ENCODE peak calls at places on chromosomes 13 and 19, in nine cellular contexts. One of them, this sample, is unnamed.

GRCh38 chr19:34794289-34794960 is 21.4 kb upstream of the ZNF599 start:
- DNase-seq in tibial nerve: no peak
- DNase-seq in NT2/D1: no peak
- DNase-seq in LNCaP clone FGC: no peak
- DNase-seq in EL: no peak
- DNase-seq in activated CD4-positive, alpha-beta T cell treated with anti-CD3 and anti-CD28 coated beads, Interleukin-2, amount 50 U/mL, for 24 hours: no peak
- DNase-seq in neural progenitor cell: no peak
- DNase-seq in mesendoderm: no peak
- DNase-seq in AG04450: no peak
- DNase-seq in this sample: no peak

GRCh38 chr13:110394371-110394841 is 87.3 kb downstream of the COL4A2 start:
- DNase-seq in tibial nerve: no peak
- DNase-seq in NT2/D1: no peak
- DNase-seq in LNCaP clone FGC: no peak
- DNase-seq in EL: peak; percentile 71
- DNase-seq in activated CD4-positive, alpha-beta T cell treated with anti-CD3 and anti-CD28 coated beads, Interleukin-2, amount 50 U/mL, for 24 hours: no peak
- DNase-seq in neural progenitor cell: no peak
- DNase-seq in mesendoderm: no peak
- DNase-seq in AG04450: no peak
- DNase-seq in this sample: no peak

GRCh38 chr13:90834700-90835099 is 512.8 kb upstream of the MIR17HG start:
- DNase-seq in tibial nerve: no peak
- DNase-seq in NT2/D1: no peak
- DNase-seq in LNCaP clone FGC: no peak
- DNase-seq in EL: no peak
- DNase-seq in activated CD4-positive, alpha-beta T cell treated with anti-CD3 and anti-CD28 coated beads, Interleukin-2, amount 50 U/mL, for 24 hours: no peak
- DNase-seq in neural progenitor cell: no peak
- DNase-seq in mesendoderm: no peak
- DNase-seq in AG04450: no peak
- DNase-seq in this sample: no peak

GRCh38 chr19:9945319-9945966 is 9.1 kb upstream of the OLFM2 start:
- DNase-seq in tibial nerve: peak; percentile 91
- DNase-seq in NT2/D1: peak; percentile 50
- DNase-seq in LNCaP clone FGC: no peak
- DNase-seq in EL: peak; percentile 99
- DNase-seq in activated CD4-positive, alpha-beta T cell treated with anti-CD3 and anti-CD28 coated beads, Interleukin-2, amount 50 U/mL, for 24 hours: no peak
- DNase-seq in neural progenitor cell: peak; percentile 31
- DNase-seq in mesendoderm: peak; percentile 51
- DNase-seq in AG04450: peak; percentile 97
- DNase-seq in this sample: peak; percentile 99

GRCh38 chr19:29467824-29468401 is 57.9 kb upstream of the VSTM2B start:
- DNase-seq in tibial nerve: no peak
- DNase-seq in NT2/D1: peak; percentile 16
- DNase-seq in LNCaP clone FGC: peak; percentile 45
- DNase-seq in EL: peak; percentile 26
- DNase-seq in activated CD4-positive, alpha-beta T cell treated with anti-CD3 and anti-CD28 coated beads, Interleukin-2, amount 50 U/mL, for 24 hours: no peak
- DNase-seq in neural progenitor cell: peak; percentile 56
- DNase-seq in mesendoderm: peak; percentile 71
- DNase-seq in AG04450: no peak
- DNase-seq in this sample: peak; percentile 30

GRCh38 chr13:33146843-33147611 is 130.8 kb downstream of the KL start:
- DNase-seq in tibial nerve: no peak
- DNase-seq in NT2/D1: no peak
- DNase-seq in LNCaP clone FGC: no peak
- DNase-seq in EL: no peak
- DNase-seq in activated CD4-positive, alpha-beta T cell treated with anti-CD3 and anti-CD28 coated beads, Interleukin-2, amount 50 U/mL, for 24 hours: no peak
- DNase-seq in neural progenitor cell: no peak
- DNase-seq in mesendoderm: no peak
- DNase-seq in AG04450: no peak
- DNase-seq in this sample: no peak

GRCh38 chr13:71864981-71865857 is 1.8 kb downstream of the DACH1 start:
- DNase-seq in tibial nerve: no peak
- DNase-seq in NT2/D1: no peak
- DNase-seq in LNCaP clone FGC: no peak
- DNase-seq in EL: no peak
- DNase-seq in activated CD4-positive, alpha-beta T cell treated with anti-CD3 and anti-CD28 coated beads, Interleukin-2, amount 50 U/mL, for 24 hours: no peak
- DNase-seq in neural progenitor cell: peak; percentile 68
- DNase-seq in mesendoderm: peak; percentile 12
- DNase-seq in AG04450: no peak
- DNase-seq in this sample: no peak

GRCh38 chr13:111844222-111844671 is 222.7 kb upstream of the SOX1 start:
- DNase-seq in tibial nerve: no peak
- DNase-seq in NT2/D1: no peak
- DNase-seq in LNCaP clone FGC: no peak
- DNase-seq in EL: no peak
- DNase-seq in activated CD4-positive, alpha-beta T cell treated with anti-CD3 and anti-CD28 coated beads, Interleukin-2, amount 50 U/mL, for 24 hours: no peak
- DNase-seq in neural progenitor cell: no peak
- DNase-seq in mesendoderm: no peak
- DNase-seq in AG04450: no peak
- DNase-seq in this sample: no peak

GRCh38 chr13:100433475-100433874 is 155.1 kb downstream of the GGACT start:
- DNase-seq in tibial nerve: no peak
- DNase-seq in NT2/D1: no peak
- DNase-seq in LNCaP clone FGC: no peak
- DNase-seq in EL: no peak
- DNase-seq in activated CD4-positive, alpha-beta T cell treated with anti-CD3 and anti-CD28 coated beads, Interleukin-2, amount 50 U/mL, for 24 hours: no peak
- DNase-seq in neural progenitor cell: no peak
- DNase-seq in mesendoderm: no peak
- DNase-seq in AG04450: no peak
- DNase-seq in this sample: no peak

GRCh38 chr13:58313219-58313618 is 681.7 kb downstream of the PCDH17 start:
- DNase-seq in tibial nerve: no peak
- DNase-seq in NT2/D1: no peak
- DNase-seq in LNCaP clone FGC: no peak
- DNase-seq in EL: no peak
- DNase-seq in activated CD4-positive, alpha-beta T cell treated with anti-CD3 and anti-CD28 coated beads, Interleukin-2, amount 50 U/mL, for 24 hours: no peak
- DNase-seq in neural progenitor cell: no peak
- DNase-seq in mesendoderm: no peak
- DNase-seq in AG04450: no peak
- DNase-seq in this sample: no peak

GRCh38 chr19:34967551-34967950 is 3.5 kb upstream of the ZNF792 start:
- DNase-seq in tibial nerve: no peak
- DNase-seq in NT2/D1: no peak
- DNase-seq in LNCaP clone FGC: no peak
- DNase-seq in EL: no peak
- DNase-seq in activated CD4-positive, alpha-beta T cell treated with anti-CD3 and anti-CD28 coated beads, Interleukin-2, amount 50 U/mL, for 24 hours: no peak
- DNase-seq in neural progenitor cell: no peak
- DNase-seq in mesendoderm: no peak
- DNase-seq in AG04450: no peak
- DNase-seq in this sample: no peak

GRCh38 chr13:110354715-110355473 is 47.8 kb downstream of the COL4A2 start:
- DNase-seq in tibial nerve: no peak
- DNase-seq in NT2/D1: no peak
- DNase-seq in LNCaP clone FGC: no peak
- DNase-seq in EL: no peak
- DNase-seq in activated CD4-positive, alpha-beta T cell treated with anti-CD3 and anti-CD28 coated beads, Interleukin-2, amount 50 U/mL, for 24 hours: no peak
- DNase-seq in neural progenitor cell: no peak
- DNase-seq in mesendoderm: no peak
- DNase-seq in AG04450: no peak
- DNase-seq in this sample: no peak

GRCh38 chr19:43789029-43789428 is 8.3 kb upstream of the KCNN4 start:
- DNase-seq in tibial nerve: no peak
- DNase-seq in NT2/D1: no peak
- DNase-seq in LNCaP clone FGC: peak; percentile 7
- DNase-seq in EL: peak; percentile 32
- DNase-seq in activated CD4-positive, alpha-beta T cell treated with anti-CD3 and anti-CD28 coated beads, Interleukin-2, amount 50 U/mL, for 24 hours: no peak
- DNase-seq in neural progenitor cell: peak; percentile 79
- DNase-seq in mesendoderm: peak; percentile 69
- DNase-seq in AG04450: no peak
- DNase-seq in this sample: no peak

GRCh38 chr13:58583961-58584360 is 952.4 kb downstream of the PCDH17 start:
- DNase-seq in tibial nerve: no peak
- DNase-seq in NT2/D1: no peak
- DNase-seq in LNCaP clone FGC: no peak
- DNase-seq in EL: no peak
- DNase-seq in activated CD4-positive, alpha-beta T cell treated with anti-CD3 and anti-CD28 coated beads, Interleukin-2, amount 50 U/mL, for 24 hours: no peak
- DNase-seq in neural progenitor cell: no peak
- DNase-seq in mesendoderm: no peak
- DNase-seq in AG04450: no peak
- DNase-seq in this sample: no peak

GRCh38 chr19:13843104-13843921 is 33.6 kb upstream of the NANOS3 start:
- DNase-seq in tibial nerve: no peak
- DNase-seq in NT2/D1: no peak
- DNase-seq in LNCaP clone FGC: no peak
- DNase-seq in EL: peak; percentile 77
- DNase-seq in activated CD4-positive, alpha-beta T cell treated with anti-CD3 and anti-CD28 coated beads, Interleukin-2, amount 50 U/mL, for 24 hours: no peak
- DNase-seq in neural progenitor cell: peak; percentile 52
- DNase-seq in mesendoderm: peak; percentile 84
- DNase-seq in AG04450: no peak
- DNase-seq in this sample: peak; percentile 94

GRCh38 chr19:51884713-51885112 is 3.0 kb downstream of the ZNF577 start:
- DNase-seq in tibial nerve: no peak
- DNase-seq in NT2/D1: no peak
- DNase-seq in LNCaP clone FGC: no peak
- DNase-seq in EL: no peak
- DNase-seq in activated CD4-positive, alpha-beta T cell treated with anti-CD3 and anti-CD28 coated beads, Interleukin-2, amount 50 U/mL, for 24 hours: no peak
- DNase-seq in neural progenitor cell: no peak
- DNase-seq in mesendoderm: no peak
- DNase-seq in AG04450: no peak
- DNase-seq in this sample: no peak

GRCh38 chr13:44601596-44601995 is 25.5 kb upstream of the TSC22D1 start:
- DNase-seq in tibial nerve: no peak
- DNase-seq in NT2/D1: no peak
- DNase-seq in LNCaP clone FGC: no peak
- DNase-seq in EL: no peak
- DNase-seq in activated CD4-positive, alpha-beta T cell treated with anti-CD3 and anti-CD28 coated beads, Interleukin-2, amount 50 U/mL, for 24 hours: no peak
- DNase-seq in neural progenitor cell: peak; percentile 6
- DNase-seq in mesendoderm: peak; percentile 67
- DNase-seq in AG04450: no peak
- DNase-seq in this sample: no peak

GRCh38 chr13:84192125-84192524 is 309.9 kb upstream of the SLITRK1 start:
- DNase-seq in tibial nerve: no peak
- DNase-seq in NT2/D1: no peak
- DNase-seq in LNCaP clone FGC: no peak
- DNase-seq in EL: peak; percentile 95
- DNase-seq in activated CD4-positive, alpha-beta T cell treated with anti-CD3 and anti-CD28 coated beads, Interleukin-2, amount 50 U/mL, for 24 hours: no peak
- DNase-seq in neural progenitor cell: no peak
- DNase-seq in mesendoderm: peak; percentile 1
- DNase-seq in AG04450: peak; percentile 67
- DNase-seq in this sample: peak; percentile 25

GRCh38 chr19:1884719-1885334 is 469 bp downstream of the ABHD17A start:
- DNase-seq in tibial nerve: no peak
- DNase-seq in NT2/D1: no peak
- DNase-seq in LNCaP clone FGC: no peak
- DNase-seq in EL: no peak
- DNase-seq in activated CD4-positive, alpha-beta T cell treated with anti-CD3 and anti-CD28 coated beads, Interleukin-2, amount 50 U/mL, for 24 hours: no peak
- DNase-seq in neural progenitor cell: peak; percentile 39
- DNase-seq in mesendoderm: no peak
- DNase-seq in AG04450: no peak
- DNase-seq in this sample: no peak

GRCh38 chr13:112814905-112815585 is 125.2 kb downstream of the ATP11A start:
- DNase-seq in tibial nerve: no peak
- DNase-seq in NT2/D1: no peak
- DNase-seq in LNCaP clone FGC: no peak
- DNase-seq in EL: peak; percentile 27
- DNase-seq in activated CD4-positive, alpha-beta T cell treated with anti-CD3 and anti-CD28 coated beads, Interleukin-2, amount 50 U/mL, for 24 hours: no peak
- DNase-seq in neural progenitor cell: no peak
- DNase-seq in mesendoderm: no peak
- DNase-seq in AG04450: no peak
- DNase-seq in this sample: peak; percentile 22

GRCh38 chr19:40416918-40417713 is 3.9 kb upstream of the PRX start:
- DNase-seq in tibial nerve: peak; percentile 46
- DNase-seq in NT2/D1: no peak
- DNase-seq in LNCaP clone FGC: no peak
- DNase-seq in EL: peak; percentile 53
- DNase-seq in activated CD4-positive, alpha-beta T cell treated with anti-CD3 and anti-CD28 coated beads, Interleukin-2, amount 50 U/mL, for 24 hours: no peak
- DNase-seq in neural progenitor cell: no peak
- DNase-seq in mesendoderm: no peak
- DNase-seq in AG04450: no peak
- DNase-seq in this sample: no peak

GRCh38 chr13:89163081-89163480 is 1491.9 kb downstream of the SLITRK5 start:
- DNase-seq in tibial nerve: no peak
- DNase-seq in NT2/D1: no peak
- DNase-seq in LNCaP clone FGC: no peak
- DNase-seq in EL: no peak
- DNase-seq in activated CD4-positive, alpha-beta T cell treated with anti-CD3 and anti-CD28 coated beads, Interleukin-2, amount 50 U/mL, for 24 hours: no peak
- DNase-seq in neural progenitor cell: no peak
- DNase-seq in mesendoderm: no peak
- DNase-seq in AG04450: no peak
- DNase-seq in this sample: no peak

GRCh38 chr13:103039183-103039582 is 27.0 kb downstream of the SLC10A2 start:
- DNase-seq in tibial nerve: no peak
- DNase-seq in NT2/D1: no peak
- DNase-seq in LNCaP clone FGC: no peak
- DNase-seq in EL: no peak
- DNase-seq in activated CD4-positive, alpha-beta T cell treated with anti-CD3 and anti-CD28 coated beads, Interleukin-2, amount 50 U/mL, for 24 hours: no peak
- DNase-seq in neural progenitor cell: no peak
- DNase-seq in mesendoderm: peak; percentile 69
- DNase-seq in AG04450: no peak
- DNase-seq in this sample: no peak

GRCh38 chr19:3821857-3822364 is 35.7 kb upstream of the MATK start:
- DNase-seq in tibial nerve: peak; percentile 40
- DNase-seq in NT2/D1: peak; percentile 52
- DNase-seq in LNCaP clone FGC: peak; percentile 4
- DNase-seq in EL: peak; percentile 37
- DNase-seq in activated CD4-positive, alpha-beta T cell treated with anti-CD3 and anti-CD28 coated beads, Interleukin-2, amount 50 U/mL, for 24 hours: peak; percentile 96
- DNase-seq in neural progenitor cell: peak; percentile 81
- DNase-seq in mesendoderm: peak; percentile 64
- DNase-seq in AG04450: no peak
- DNase-seq in this sample: peak; percentile 24

GRCh38 chr13:87124785-87125074 is 546.4 kb upstream of the SLITRK5 start:
- DNase-seq in tibial nerve: no peak
- DNase-seq in NT2/D1: no peak
- DNase-seq in LNCaP clone FGC: no peak
- DNase-seq in EL: no peak
- DNase-seq in activated CD4-positive, alpha-beta T cell treated with anti-CD3 and anti-CD28 coated beads, Interleukin-2, amount 50 U/mL, for 24 hours: no peak
- DNase-seq in neural progenitor cell: no peak
- DNase-seq in mesendoderm: peak; percentile 11
- DNase-seq in AG04450: no peak
- DNase-seq in this sample: no peak

GRCh38 chr19:19750842-19751790 is 18.2 kb upstream of the ZNF14 start:
- DNase-seq in tibial nerve: no peak
- DNase-seq in NT2/D1: no peak
- DNase-seq in LNCaP clone FGC: no peak
- DNase-seq in EL: no peak
- DNase-seq in activated CD4-positive, alpha-beta T cell treated with anti-CD3 and anti-CD28 coated beads, Interleukin-2, amount 50 U/mL, for 24 hours: no peak
- DNase-seq in neural progenitor cell: no peak
- DNase-seq in mesendoderm: no peak
- DNase-seq in AG04450: no peak
- DNase-seq in this sample: no peak

GRCh38 chr13:87234981-87235380 is 436.2 kb upstream of the SLITRK5 start:
- DNase-seq in tibial nerve: no peak
- DNase-seq in NT2/D1: no peak
- DNase-seq in LNCaP clone FGC: no peak
- DNase-seq in EL: no peak
- DNase-seq in activated CD4-positive, alpha-beta T cell treated with anti-CD3 and anti-CD28 coated beads, Interleukin-2, amount 50 U/mL, for 24 hours: no peak
- DNase-seq in neural progenitor cell: no peak
- DNase-seq in mesendoderm: no peak
- DNase-seq in AG04450: no peak
- DNase-seq in this sample: no peak

GRCh38 chr13:111900390-111901180 is 166.4 kb upstream of the SOX1 start:
- DNase-seq in tibial nerve: no peak
- DNase-seq in NT2/D1: no peak
- DNase-seq in LNCaP clone FGC: no peak
- DNase-seq in EL: no peak
- DNase-seq in activated CD4-positive, alpha-beta T cell treated with anti-CD3 and anti-CD28 coated beads, Interleukin-2, amount 50 U/mL, for 24 hours: no peak
- DNase-seq in neural progenitor cell: no peak
- DNase-seq in mesendoderm: no peak
- DNase-seq in AG04450: no peak
- DNase-seq in this sample: peak; percentile 62

GRCh38 chr19:18833849-18834643 is 2.3 kb downstream of the UPF1 start:
- DNase-seq in tibial nerve: no peak
- DNase-seq in NT2/D1: peak; percentile 23
- DNase-seq in LNCaP clone FGC: peak; percentile 28
- DNase-seq in EL: no peak
- DNase-seq in activated CD4-positive, alpha-beta T cell treated with anti-CD3 and anti-CD28 coated beads, Interleukin-2, amount 50 U/mL, for 24 hours: no peak
- DNase-seq in neural progenitor cell: peak; percentile 71
- DNase-seq in mesendoderm: no peak
- DNase-seq in AG04450: no peak
- DNase-seq in this sample: no peak

GRCh38 chr13:39655041-39655568 is 357 bp upstream of the COG6 start:
- DNase-seq in tibial nerve: no peak
- DNase-seq in NT2/D1: no peak
- DNase-seq in LNCaP clone FGC: no peak
- DNase-seq in EL: peak; percentile 1
- DNase-seq in activated CD4-positive, alpha-beta T cell treated with anti-CD3 and anti-CD28 coated beads, Interleukin-2, amount 50 U/mL, for 24 hours: no peak
- DNase-seq in neural progenitor cell: no peak
- DNase-seq in mesendoderm: no peak
- DNase-seq in AG04450: no peak
- DNase-seq in this sample: no peak

GRCh38 chr13:70568571-70568970 is 460.3 kb upstream of the KLHL1 start:
- DNase-seq in tibial nerve: peak; percentile 55
- DNase-seq in NT2/D1: peak; percentile 5
- DNase-seq in LNCaP clone FGC: peak; percentile 27
- DNase-seq in EL: peak; percentile 2
- DNase-seq in activated CD4-positive, alpha-beta T cell treated with anti-CD3 and anti-CD28 coated beads, Interleukin-2, amount 50 U/mL, for 24 hours: no peak
- DNase-seq in neural progenitor cell: peak; percentile 53
- DNase-seq in mesendoderm: peak; percentile 42
- DNase-seq in AG04450: no peak
- DNase-seq in this sample: no peak